ENCODE peak calls at places on chromosomes 13 and 19, in five cellular contexts. One of them, this sample, is unnamed.

GRCh38 chr19:43634516-43634876 is 5.2 kb downstream of the CADM4 start:
- DNase-seq in upper lobe of right lung: no peak
- DNase-seq in brain microvascular endothelial cell: no peak
- DNase-seq in activated CD4-positive, alpha-beta T cell treated with anti-CD3 and anti-CD28 coated beads for 4 hours: no peak
- DNase-seq in M059J: no peak
- DNase-seq in this sample: no peak

GRCh38 chr19:42208612-42209011 is 8.9 kb downstream of the DEDD2 start:
- DNase-seq in brain microvascular endothelial cell: no peak
- DNase-seq in activated CD4-positive, alpha-beta T cell treated with anti-CD3 and anti-CD28 coated beads for 4 hours: no peak
- DNase-seq in upper lobe of right lung: no peak
- DNase-seq in M059J: peak; percentile 42
- DNase-seq in this sample: no peak

GRCh38 chr19:15297416-15298224 is 34.7 kb downstream of the BRD4 start:
- DNase-seq in activated CD4-positive, alpha-beta T cell treated with anti-CD3 and anti-CD28 coated beads for 4 hours: peak; percentile 20
- DNase-seq in M059J: no peak
- DNase-seq in upper lobe of right lung: peak; percentile 22
- DNase-seq in brain microvascular endothelial cell: peak; percentile 36
- DNase-seq in this sample: peak; percentile 87

GRCh38 chr19:7773841-7774240 is 10.8 kb downstream of the CLEC4M start:
- DNase-seq in upper lobe of right lung: no peak
- DNase-seq in M059J: no peak
- DNase-seq in brain microvascular endothelial cell: no peak
- DNase-seq in activated CD4-positive, alpha-beta T cell treated with anti-CD3 and anti-CD28 coated beads for 4 hours: no peak
- DNase-seq in this sample: no peak

GRCh38 chr19:2081873-2082810 is 14.0 kb downstream of the MOB3A start:
- DNase-seq in M059J: no peak
- DNase-seq in upper lobe of right lung: no peak
- DNase-seq in activated CD4-positive, alpha-beta T cell treated with anti-CD3 and anti-CD28 coated beads for 4 hours: no peak
- DNase-seq in brain microvascular endothelial cell: no peak
- DNase-seq in this sample: no peak

GRCh38 chr13:34164585-34164984 is 346.6 kb downstream of the RFC3 start:
- DNase-seq in M059J: peak; percentile 81
- DNase-seq in brain microvascular endothelial cell: no peak
- DNase-seq in activated CD4-positive, alpha-beta T cell treated with anti-CD3 and anti-CD28 coated beads for 4 hours: no peak
- DNase-seq in upper lobe of right lung: no peak
- DNase-seq in this sample: no peak

GRCh38 chr19:2432131-2432848 is 4.9 kb upstream of the TIMM13 start:
- DNase-seq in upper lobe of right lung: no peak
- DNase-seq in brain microvascular endothelial cell: no peak
- DNase-seq in activated CD4-positive, alpha-beta T cell treated with anti-CD3 and anti-CD28 coated beads for 4 hours: no peak
- DNase-seq in M059J: no peak
- DNase-seq in this sample: no peak

GRCh38 chr13:21069561-21070004 is 8.2 kb upstream of the LATS2 start:
- DNase-seq in M059J: peak; percentile 92
- DNase-seq in brain microvascular endothelial cell: peak; percentile 85
- DNase-seq in activated CD4-positive, alpha-beta T cell treated with anti-CD3 and anti-CD28 coated beads for 4 hours: no peak
- DNase-seq in upper lobe of right lung: no peak
- DNase-seq in this sample: peak; percentile 62

GRCh38 chr13:31722684-31723083 is 16.6 kb upstream of the RXFP2 start:
- DNase-seq in brain microvascular endothelial cell: no peak
- DNase-seq in M059J: peak; percentile 19
- DNase-seq in upper lobe of right lung: no peak
- DNase-seq in activated CD4-positive, alpha-beta T cell treated with anti-CD3 and anti-CD28 coated beads for 4 hours: no peak
- DNase-seq in this sample: no peak

GRCh38 chr13:50401721-50402510 is 386.7 kb downstream of the KCNRG start:
- DNase-seq in upper lobe of right lung: no peak
- DNase-seq in activated CD4-positive, alpha-beta T cell treated with anti-CD3 and anti-CD28 coated beads for 4 hours: no peak
- DNase-seq in brain microvascular endothelial cell: peak; percentile 46
- DNase-seq in M059J: peak; percentile 76
- DNase-seq in this sample: peak; percentile 76

GRCh38 chr13:79741006-79741405 is 260.1 kb downstream of the NDFIP2 start:
- DNase-seq in M059J: peak; percentile 32
- DNase-seq in activated CD4-positive, alpha-beta T cell treated with anti-CD3 and anti-CD28 coated beads for 4 hours: no peak
- DNase-seq in brain microvascular endothelial cell: peak; percentile 42
- DNase-seq in upper lobe of right lung: no peak
- DNase-seq in this sample: no peak

GRCh38 chr13:113831061-113831460 is 32.8 kb downstream of the GAS6 start:
- DNase-seq in brain microvascular endothelial cell: no peak
- DNase-seq in upper lobe of right lung: no peak
- DNase-seq in M059J: no peak
- DNase-seq in activated CD4-positive, alpha-beta T cell treated with anti-CD3 and anti-CD28 coated beads for 4 hours: no peak
- DNase-seq in this sample: no peak

GRCh38 chr13:114100446-114101320 is 31.7 kb downstream of the RASA3 start:
- DNase-seq in brain microvascular endothelial cell: no peak
- DNase-seq in upper lobe of right lung: peak; percentile 44
- DNase-seq in activated CD4-positive, alpha-beta T cell treated with anti-CD3 and anti-CD28 coated beads for 4 hours: no peak
- DNase-seq in M059J: no peak
- DNase-seq in this sample: no peak

GRCh38 chr19:20039203-20039723 is at the start of gene ZNF682:
- DNase-seq in M059J: peak; percentile 86
- DNase-seq in activated CD4-positive, alpha-beta T cell treated with anti-CD3 and anti-CD28 coated beads for 4 hours: peak; percentile 96
- DNase-seq in brain microvascular endothelial cell: peak; percentile 97
- DNase-seq in upper lobe of right lung: peak; percentile 95
- DNase-seq in this sample: peak; percentile 84

GRCh38 chr13:24306632-24307031 is 2.7 kb upstream of the C1QTNF9 start:
- DNase-seq in brain microvascular endothelial cell: peak; percentile 5
- DNase-seq in upper lobe of right lung: no peak
- DNase-seq in M059J: peak; percentile 64
- DNase-seq in activated CD4-positive, alpha-beta T cell treated with anti-CD3 and anti-CD28 coated beads for 4 hours: no peak
- DNase-seq in this sample: no peak